ENCODE peak calls at places on chromosomes 4 and X, in nine cellular contexts. One of them, this sample, is unnamed.

GRCh38 chr4:1326751-1327525 is 20.1 kb upstream of the UVSSA start:
- DNase-seq in cardiac muscle cell: no peak
- DNase-seq in A673: no peak
- DNase-seq in HCT116: no peak
- DNase-seq in lower lobe of right lung: no peak
- DNase-seq in body of pancreas: no peak
- DNase-seq in ovary: no peak
- DNase-seq in H9: no peak
- DNase-seq in hepatocyte: no peak
- DNase-seq in this sample: no peak

GRCh38 chrX:53403535-53403934 is 18.9 kb downstream of the SMC1A start:
- DNase-seq in cardiac muscle cell: no peak
- DNase-seq in A673: no peak
- DNase-seq in HCT116: no peak
- DNase-seq in lower lobe of right lung: no peak
- DNase-seq in body of pancreas: no peak
- DNase-seq in ovary: no peak
- DNase-seq in H9: no peak
- DNase-seq in hepatocyte: no peak
- DNase-seq in this sample: no peak

GRCh38 chr4:83771113-83771705 is 235.3 kb downstream of the GPAT3 start:
- DNase-seq in cardiac muscle cell: peak; percentile 65
- DNase-seq in A673: peak; percentile 65
- DNase-seq in HCT116: peak; percentile 51
- DNase-seq in lower lobe of right lung: peak; percentile 43
- DNase-seq in body of pancreas: peak; percentile 33
- DNase-seq in ovary: peak; percentile 20
- DNase-seq in H9: peak; percentile 72
- DNase-seq in hepatocyte: peak; percentile 71
- DNase-seq in this sample: peak; percentile 25

GRCh38 chr4:184282251-184282713 is 64.6 kb upstream of the ENPP6 start:
- DNase-seq in cardiac muscle cell: no peak
- DNase-seq in A673: no peak
- DNase-seq in HCT116: no peak
- DNase-seq in lower lobe of right lung: peak; percentile 66
- DNase-seq in body of pancreas: no peak
- DNase-seq in ovary: no peak
- DNase-seq in H9: no peak
- DNase-seq in hepatocyte: peak; percentile 43
- DNase-seq in this sample: peak; percentile 45

GRCh38 chrX:2785538-2785937 is 33.7 kb downstream of the XG start:
- DNase-seq in cardiac muscle cell: no peak
- DNase-seq in A673: no peak
- DNase-seq in HCT116: no peak
- DNase-seq in lower lobe of right lung: no peak
- DNase-seq in body of pancreas: no peak
- DNase-seq in ovary: no peak
- DNase-seq in H9: no peak
- DNase-seq in hepatocyte: no peak
- DNase-seq in this sample: peak; percentile 37

GRCh38 chrX:17725176-17725575 is 12.1 kb upstream of the SCML1 start:
- DNase-seq in cardiac muscle cell: peak; percentile 3
- DNase-seq in A673: no peak
- DNase-seq in HCT116: no peak
- DNase-seq in lower lobe of right lung: no peak
- DNase-seq in body of pancreas: no peak
- DNase-seq in ovary: no peak
- DNase-seq in H9: no peak
- DNase-seq in hepatocyte: no peak
- DNase-seq in this sample: no peak

GRCh38 chr4:4845027-4845426 is 14.4 kb upstream of the MSX1 start:
- DNase-seq in cardiac muscle cell: no peak
- DNase-seq in A673: no peak
- DNase-seq in HCT116: no peak
- DNase-seq in lower lobe of right lung: no peak
- DNase-seq in body of pancreas: no peak
- DNase-seq in ovary: no peak
- DNase-seq in H9: no peak
- DNase-seq in hepatocyte: no peak
- DNase-seq in this sample: no peak

GRCh38 chrX:41723821-41724220 is at the start of gene GPR82:
- DNase-seq in cardiac muscle cell: no peak
- DNase-seq in A673: no peak
- DNase-seq in HCT116: no peak
- DNase-seq in lower lobe of right lung: no peak
- DNase-seq in body of pancreas: no peak
- DNase-seq in ovary: no peak
- DNase-seq in H9: no peak
- DNase-seq in hepatocyte: no peak
- DNase-seq in this sample: no peak

GRCh38 chr4:65865489-65865888 is 195.2 kb upstream of the EPHA5 start:
- DNase-seq in cardiac muscle cell: peak; percentile 31
- DNase-seq in A673: peak; percentile 17
- DNase-seq in HCT116: no peak
- DNase-seq in lower lobe of right lung: no peak
- DNase-seq in body of pancreas: no peak
- DNase-seq in ovary: no peak
- DNase-seq in H9: no peak
- DNase-seq in hepatocyte: peak; percentile 38
- DNase-seq in this sample: peak; percentile 20

GRCh38 chr4:106036334-106036733 is 141.1 kb downstream of the NPNT start:
- DNase-seq in cardiac muscle cell: no peak
- DNase-seq in A673: no peak
- DNase-seq in HCT116: no peak
- DNase-seq in lower lobe of right lung: no peak
- DNase-seq in body of pancreas: no peak
- DNase-seq in ovary: no peak
- DNase-seq in H9: no peak
- DNase-seq in hepatocyte: no peak
- DNase-seq in this sample: no peak

GRCh38 chr4:173317003-173317402 is 17.2 kb downstream of the HMGB2 start:
- DNase-seq in cardiac muscle cell: peak; percentile 7
- DNase-seq in A673: peak; percentile 48
- DNase-seq in HCT116: no peak
- DNase-seq in lower lobe of right lung: no peak
- DNase-seq in body of pancreas: no peak
- DNase-seq in ovary: no peak
- DNase-seq in H9: peak; percentile 51
- DNase-seq in hepatocyte: no peak
- DNase-seq in this sample: no peak

GRCh38 chr4:181845617-181846016 is 397.6 kb upstream of the TENM3 start:
- DNase-seq in cardiac muscle cell: no peak
- DNase-seq in A673: no peak
- DNase-seq in HCT116: no peak
- DNase-seq in lower lobe of right lung: no peak
- DNase-seq in body of pancreas: no peak
- DNase-seq in ovary: no peak
- DNase-seq in H9: no peak
- DNase-seq in hepatocyte: no peak
- DNase-seq in this sample: peak; percentile 68

GRCh38 chr4:34615315-34615714 is 1629.0 kb downstream of the ARAP2 start:
- DNase-seq in cardiac muscle cell: no peak
- DNase-seq in A673: no peak
- DNase-seq in HCT116: no peak
- DNase-seq in lower lobe of right lung: no peak
- DNase-seq in body of pancreas: no peak
- DNase-seq in ovary: no peak
- DNase-seq in H9: no peak
- DNase-seq in hepatocyte: no peak
- DNase-seq in this sample: no peak

GRCh38 chrX:152908486-152908885 is 10.6 kb downstream of the ZNF185 start:
- DNase-seq in cardiac muscle cell: no peak
- DNase-seq in A673: no peak
- DNase-seq in HCT116: no peak
- DNase-seq in lower lobe of right lung: no peak
- DNase-seq in body of pancreas: no peak
- DNase-seq in ovary: no peak
- DNase-seq in H9: no peak
- DNase-seq in hepatocyte: no peak
- DNase-seq in this sample: no peak

GRCh38 chr4:5341151-5341925 is 290.1 kb downstream of the STK32B start:
- DNase-seq in cardiac muscle cell: no peak
- DNase-seq in A673: peak; percentile 90
- DNase-seq in HCT116: no peak
- DNase-seq in lower lobe of right lung: no peak
- DNase-seq in body of pancreas: no peak
- DNase-seq in ovary: no peak
- DNase-seq in H9: no peak
- DNase-seq in hepatocyte: no peak
- DNase-seq in this sample: no peak

GRCh38 chr4:10456270-10457254 is 664 bp downstream of the ZNF518B start:
- DNase-seq in cardiac muscle cell: peak; percentile 74
- DNase-seq in A673: no peak
- DNase-seq in HCT116: peak; percentile 19
- DNase-seq in lower lobe of right lung: peak; percentile 70
- DNase-seq in body of pancreas: peak; percentile 14
- DNase-seq in ovary: peak; percentile 53
- DNase-seq in H9: peak; percentile 54
- DNase-seq in hepatocyte: peak; percentile 81
- DNase-seq in this sample: peak; percentile 43

GRCh38 chr4:6362896-6363295 is 93.2 kb downstream of the WFS1 start:
- DNase-seq in cardiac muscle cell: peak; percentile 55
- DNase-seq in A673: peak; percentile 44
- DNase-seq in HCT116: no peak
- DNase-seq in lower lobe of right lung: no peak
- DNase-seq in body of pancreas: no peak
- DNase-seq in ovary: no peak
- DNase-seq in H9: peak; percentile 73
- DNase-seq in hepatocyte: peak; percentile 65
- DNase-seq in this sample: peak; percentile 18

GRCh38 chr4:25916870-25917269 is 2.9 kb downstream of the SMIM20 start:
- DNase-seq in cardiac muscle cell: no peak
- DNase-seq in A673: no peak
- DNase-seq in HCT116: no peak
- DNase-seq in lower lobe of right lung: no peak
- DNase-seq in body of pancreas: no peak
- DNase-seq in ovary: no peak
- DNase-seq in H9: no peak
- DNase-seq in hepatocyte: no peak
- DNase-seq in this sample: no peak

GRCh38 chrX:109830704-109831206 is 97.7 kb upstream of the ACSL4 start:
- DNase-seq in cardiac muscle cell: peak; percentile 74
- DNase-seq in A673: no peak
- DNase-seq in HCT116: no peak
- DNase-seq in lower lobe of right lung: no peak
- DNase-seq in body of pancreas: no peak
- DNase-seq in ovary: no peak
- DNase-seq in H9: no peak
- DNase-seq in hepatocyte: peak; percentile 28
- DNase-seq in this sample: no peak

GRCh38 chr4:109729155-109729562 is 711 bp downstream of the PLA2G12A start:
- DNase-seq in cardiac muscle cell: peak; percentile 32
- DNase-seq in A673: peak; percentile 17
- DNase-seq in HCT116: no peak
- DNase-seq in lower lobe of right lung: no peak
- DNase-seq in body of pancreas: no peak
- DNase-seq in ovary: no peak
- DNase-seq in H9: no peak
- DNase-seq in hepatocyte: peak; percentile 31
- DNase-seq in this sample: peak; percentile 3

GRCh38 chrX:48090123-48090522 is 18.7 kb upstream of the ZNF630 start:
- DNase-seq in cardiac muscle cell: no peak
- DNase-seq in A673: no peak
- DNase-seq in HCT116: no peak
- DNase-seq in lower lobe of right lung: no peak
- DNase-seq in body of pancreas: no peak
- DNase-seq in ovary: no peak
- DNase-seq in H9: no peak
- DNase-seq in hepatocyte: peak; percentile 11
- DNase-seq in this sample: peak; percentile 24

GRCh38 chr4:86730310-86730709 is 118.9 kb downstream of the SLC10A6 start:
- DNase-seq in cardiac muscle cell: no peak
- DNase-seq in A673: no peak
- DNase-seq in HCT116: no peak
- DNase-seq in lower lobe of right lung: no peak
- DNase-seq in body of pancreas: no peak
- DNase-seq in ovary: no peak
- DNase-seq in H9: peak; percentile 54
- DNase-seq in hepatocyte: no peak
- DNase-seq in this sample: no peak

GRCh38 chrX:107678957-107679740 is 50.8 kb downstream of the PRPS1 start:
- DNase-seq in cardiac muscle cell: peak; percentile 87
- DNase-seq in A673: peak; percentile 17
- DNase-seq in HCT116: no peak
- DNase-seq in lower lobe of right lung: peak; percentile 82
- DNase-seq in body of pancreas: peak; percentile 32
- DNase-seq in ovary: peak; percentile 46
- DNase-seq in H9: peak; percentile 39
- DNase-seq in hepatocyte: peak; percentile 54
- DNase-seq in this sample: peak; percentile 63
- H3K4me1 ChIP-seq in cardiac muscle cell: peaks cover 30% of the 10 kb centered on the region
- H3K4me1 ChIP-seq in A673: peaks cover 15% of the 10 kb centered on the region
- H3K4me1 ChIP-seq in HCT116: peaks cover 20% of the 10 kb centered on the region
- H3K4me1 ChIP-seq in lower lobe of right lung: peaks cover 69% of the 10 kb centered on the region
- H3K4me1 ChIP-seq in body of pancreas: peaks cover 50% of the 10 kb centered on the region
- H3K4me1 ChIP-seq in ovary: peaks cover 4% of the 10 kb centered on the region
- H3K4me1 ChIP-seq in H9: no peaks in the 10 kb centered on the region
- H3K4me1 ChIP-seq in hepatocyte: peaks cover 46% of the 10 kb centered on the region
- H3K4me1 ChIP-seq in this sample: peaks cover 34% of the 10 kb centered on the region

DNA sequence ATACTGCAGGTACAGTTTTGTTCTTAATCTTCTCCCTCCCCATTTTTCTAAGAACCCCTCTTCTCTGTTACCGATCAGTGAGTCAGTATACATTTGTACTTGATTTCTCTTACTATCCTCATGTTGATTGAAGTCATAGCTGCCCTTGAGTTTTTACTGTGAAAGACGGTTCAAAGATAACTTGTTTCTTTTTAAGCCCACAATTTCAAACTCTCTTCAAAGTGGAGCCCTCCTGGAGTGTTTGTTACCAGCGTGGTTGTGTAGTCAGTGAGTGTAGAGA is 7.9 kb downstream of the PPP1R3F start:
- DNase-seq in cardiac muscle cell: no peak
- DNase-seq in A673: no peak
- DNase-seq in HCT116: no peak
- DNase-seq in lower lobe of right lung: no peak
- DNase-seq in body of pancreas: no peak
- DNase-seq in ovary: no peak
- DNase-seq in H9: no peak
- DNase-seq in hepatocyte: no peak
- DNase-seq in this sample: no peak
- H3K27ac ChIP-seq in cardiac muscle cell: no peak overlapping the region
- H3K27ac ChIP-seq in A673: no peak overlapping the region
- H3K27ac ChIP-seq in HCT116: no peak overlapping the region
- H3K27ac ChIP-seq in lower lobe of right lung: no peak overlapping the region
- H3K27ac ChIP-seq in body of pancreas: no peak overlapping the region
- H3K27ac ChIP-seq in ovary: no peak overlapping the region
- H3K27ac ChIP-seq in H9: no peak overlapping the region
- H3K27ac ChIP-seq in hepatocyte: no peak overlapping the region
- H3K27ac ChIP-seq in this sample: no peak overlapping the region

GRCh38 chr4:40736910-40737309 is 12.8 kb upstream of the NSUN7 start:
- DNase-seq in cardiac muscle cell: peak; percentile 72
- DNase-seq in A673: peak; percentile 53
- DNase-seq in HCT116: peak; percentile 31
- DNase-seq in lower lobe of right lung: no peak
- DNase-seq in body of pancreas: no peak
- DNase-seq in ovary: no peak
- DNase-seq in H9: no peak
- DNase-seq in hepatocyte: peak; percentile 28
- DNase-seq in this sample: peak; percentile 31
- TF ChIP-seq CTCF in cardiac muscle cell: peak; percentile 38
- TF ChIP-seq CTCF in A673: peak; percentile 59
- TF ChIP-seq CTCF in HCT116: peak; percentile 22
- TF ChIP-seq CTCF in lower lobe of right lung: peak; percentile 36
- TF ChIP-seq CTCF in body of pancreas: peak; percentile 43
- TF ChIP-seq CTCF in ovary: no peak
- TF ChIP-seq CTCF in H9: peak; percentile 58
- TF ChIP-seq CTCF in hepatocyte: peak; percentile 60
- TF ChIP-seq CTCF in this sample: peak; percentile 19

GRCh38 chrX:78103001-78103634 is 930 bp upstream of the PGK1 start:
- DNase-seq in cardiac muscle cell: no peak
- DNase-seq in A673: no peak
- DNase-seq in HCT116: no peak
- DNase-seq in lower lobe of right lung: no peak
- DNase-seq in body of pancreas: no peak
- DNase-seq in ovary: peak; percentile 33
- DNase-seq in H9: no peak
- DNase-seq in hepatocyte: no peak
- DNase-seq in this sample: no peak
- H3K4me1 ChIP-seq in cardiac muscle cell: peaks cover 4% of the 10 kb centered on the region
- H3K4me1 ChIP-seq in A673: peaks cover 6% of the 10 kb centered on the region
- H3K4me1 ChIP-seq in HCT116: peaks cover 8% of the 10 kb centered on the region
- H3K4me1 ChIP-seq in lower lobe of right lung: peaks cover 30% of the 10 kb centered on the region
- H3K4me1 ChIP-seq in body of pancreas: peaks cover 34% of the 10 kb centered on the region
- H3K4me1 ChIP-seq in ovary: peaks cover 3% of the 10 kb centered on the region
- H3K4me1 ChIP-seq in H9: no peaks in the 10 kb centered on the region
- H3K4me1 ChIP-seq in hepatocyte: peaks cover 5% of the 10 kb centered on the region
- H3K4me1 ChIP-seq in this sample: no peaks in the 10 kb centered on the region

This sample was measured in mammary epithelial cell.